ENCODE peak calls at places on chromosomes 12 and 14, in five cellular contexts. Q, J, D, H and T are unnamed samples.

GRCh38 chr12:53746592-53747491 is 4.9 kb downstream of the CISTR start:
- DNase-seq in Q (peak), D (peak), H (peak), J (peak), T (peak)

GRCh38 chr14:91038439-91038838 is 22.0 kb downstream of the RPS6KA5 start:
- DNase-seq in D (peak), Q (no peak), J (no peak), H (no peak), T (peak)

GRCh38 chr14:65827520-65827919 is 415.0 kb downstream of the FUT8 start:
- DNase-seq in J (no peak), D (no peak), H (no peak), Q (no peak), T (no peak)

GRCh38 chr12:76266797-76267196 is 81.4 kb downstream of the BBS10 start:
- DNase-seq in H (peak), D (no peak), Q (no peak), J (no peak), T (peak)

GRCh38 chr14:74975059-74975810 is 19.8 kb upstream of the PGF start:
- DNase-seq in Q (no peak), D (peak), J (peak), H (no peak), T (peak)

GRCh38 chr14:50319293-50319692 is 7.2 kb downstream of the DMAC2L start:
- DNase-seq in Q (no peak), J (no peak), D (no peak), H (no peak), T (peak)

GRCh38 chr12:121673013-121673441 is 3.6 kb upstream of the MORN3 start:
- DNase-seq in H (no peak), D (no peak), J (no peak), Q (no peak), T (no peak)

GRCh38 chr12:1605129-1606020 is 11.0 kb upstream of the FBXL14 start:
- DNase-seq in J (peak), Q (peak), D (peak), H (peak), T (peak)

GRCh38 chr12:81080431-81080983 is 2.6 kb downstream of the ACSS3 start:
- DNase-seq in D (peak), H (no peak), J (no peak), Q (no peak), T (peak)

GRCh38 chr12:25054076-25054782 is 105.3 kb upstream of the BCAT1 start:
- DNase-seq in H (no peak), J (no peak), D (no peak), Q (no peak), T (no peak)

GRCh38 chr14:97602438-97603117 is 805.4 kb downstream of the VRK1 start:
- DNase-seq in D (no peak), Q (no peak), H (no peak), J (no peak), T (no peak)

GRCh38 chr14:20798932-20799331 is 3.7 kb downstream of the RNASE1 start:
- DNase-seq in Q (no peak), D (no peak), J (no peak), H (no peak), T (no peak)

GRCh38 chr12:50242751-50243191 is 40.5 kb downstream of the LIMA1 start:
- DNase-seq in Q (no peak), H (no peak), D (no peak), J (no peak), T (peak)

GRCh38 chr12:46472893-46473633 is 100.5 kb upstream of the SLC38A2 start:
- DNase-seq in J (no peak), H (no peak), D (no peak), Q (no peak), T (peak)

GRCh38 chr14:26394114-26394855 is 203.5 kb downstream of the NOVA1 start:
- DNase-seq in H (no peak), J (no peak), D (no peak), Q (peak), T (peak)

GRCh38 chr12:69497308-69498026 is 27.3 kb downstream of the FRS2 start:
- DNase-seq in Q (no peak), D (no peak), J (no peak), H (no peak), T (peak)

GRCh38 chr12:45634273-45634917 is 95.1 kb upstream of the ARID2 start:
- DNase-seq in Q (no peak), H (no peak), D (no peak), J (no peak), T (no peak)

GRCh38 chr12:67982165-67982563 is 7.1 kb upstream of the IFNG-AS1 start:
- DNase-seq in D (no peak), J (no peak), Q (no peak), H (no peak), T (peak)

GRCh38 chr14:83347874-83348273 is 1814.2 kb upstream of the SEL1L start:
- DNase-seq in J (no peak), Q (no peak), H (no peak), D (no peak), T (no peak)

GRCh38 chr14:31340297-31341063 is 79.9 kb downstream of the HEATR5A start:
- DNase-seq in H (no peak), D (no peak), Q (no peak), J (no peak), T (no peak)

GRCh38 chr12:107775093-107775721 is 703 bp downstream of the ASCL4 start:
- DNase-seq in D (no peak), J (peak), H (no peak), Q (peak), T (no peak)

GRCh38 chr14:42642787-42643186 is 1036.1 kb downstream of the LRFN5 start:
- DNase-seq in Q (no peak), D (no peak), J (no peak), H (no peak), T (no peak)

GRCh38 chr12:76571256-76571655 is 11.7 kb upstream of the OSBPL8 start:
- DNase-seq in H (no peak), D (no peak), J (no peak), Q (no peak), T (peak)

GRCh38 chr14:92546347-92547053 is 32.9 kb downstream of the RIN3 start:
- DNase-seq in D (no peak), J (no peak), H (peak), Q (no peak), T (peak)

GRCh38 chr12:116442981-116443380 is 116.2 kb upstream of the MAP1LC3B2 start:
- DNase-seq in D (no peak), H (no peak), J (no peak), Q (no peak), T (peak)

DNA sequence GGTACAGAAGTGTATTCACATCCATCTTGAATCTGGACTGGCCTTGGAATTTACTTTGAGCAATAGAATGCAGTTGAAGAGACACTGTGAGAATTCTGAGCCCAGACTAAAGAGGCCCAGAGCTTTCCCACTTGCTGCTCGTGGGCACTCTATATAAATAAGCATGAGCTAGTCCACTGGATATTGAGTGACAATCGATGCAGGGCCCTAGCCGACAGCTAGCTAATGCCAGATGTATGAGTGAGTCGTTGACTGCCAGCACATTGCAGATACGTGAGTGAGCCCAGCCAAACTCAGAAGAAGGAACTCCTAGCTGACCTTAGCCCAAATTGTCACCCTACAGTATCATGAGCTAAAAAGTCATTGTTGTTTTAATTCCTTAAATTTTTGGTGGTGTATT is 24.9 kb downstream of the NAV3 start:
- DNase-seq in J (no peak), H (no peak), D (no peak), Q (no peak), T (peak)
- H3K4me3 ChIP-seq in J (no peak), H (no peak), D (no peak), Q (no peak), T (no peak)

GRCh38 chr12:113330505-113330904 is 4.4 kb downstream of the SLC8B1 start:
- DNase-seq in Q (no peak), H (no peak), D (no peak), J (no peak), T (no peak)

GRCh38 chr12:113334786-113335539 is at the start of gene SLC8B1:
- DNase-seq in J (peak), D (peak), Q (peak), H (peak), T (peak)

GRCh38 chr12:113333877-113334785 is 778 bp downstream of the SLC8B1 start:
- DNase-seq in Q (no peak), J (peak), D (no peak), H (no peak), T (no peak)

GRCh38 chr12:113332688-113333087 is 2.2 kb downstream of the SLC8B1 start:
- DNase-seq in J (no peak), Q (no peak), D (no peak), H (no peak), T (no peak)

DNA sequence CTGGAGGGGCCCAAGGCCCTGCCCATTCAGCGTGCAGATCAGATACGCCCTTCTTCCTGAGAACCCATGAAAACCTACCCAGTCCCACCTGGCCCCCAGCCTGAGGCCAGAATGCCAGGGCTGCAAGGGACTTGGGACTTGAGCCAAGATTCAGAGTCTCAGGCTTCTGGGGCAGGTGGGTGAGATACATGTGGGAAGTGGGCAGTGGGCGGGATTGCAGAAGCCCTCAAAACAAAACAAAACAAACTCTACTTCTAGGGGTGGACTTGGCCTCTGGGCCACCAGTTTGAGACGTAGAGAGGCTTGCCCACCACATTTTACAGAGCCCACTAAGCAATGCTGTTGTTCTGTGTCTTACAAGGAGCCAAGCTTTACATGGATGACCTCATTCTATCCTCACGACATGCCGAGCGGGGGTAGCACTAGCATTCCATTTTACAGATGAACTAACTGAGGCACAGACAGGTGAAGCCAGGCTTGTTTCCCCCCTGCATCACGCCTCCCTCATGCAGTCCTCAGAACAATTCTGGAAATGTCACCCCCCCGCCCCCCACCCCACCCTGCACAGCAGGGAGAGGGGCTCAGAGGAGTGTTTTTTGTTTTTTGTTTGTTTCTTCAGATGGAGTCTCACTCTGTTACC is 1.7 kb downstream of the SLC8B1 start:
- DNase-seq in J (no peak), Q (no peak), H (no peak), D (no peak), T (no peak)
- H3K4me3 ChIP-seq in J (no peak), Q (no peak), H (no peak), D (peak), T (no peak)

GRCh38 chr12:8913702-8914032 is 642 bp upstream of the PHC1 start:
- DNase-seq in Q (no peak), J (no peak), D (no peak), H (no peak), T (peak)
- H3K4me3 ChIP-seq in Q (peak), J (peak), D (peak), H (peak), T (peak)

GRCh38 chr14:94465042-94465441 is 11.0 kb downstream of the SERPINA9 start:
- DNase-seq in Q (no peak), D (no peak), J (no peak), H (no peak), T (no peak)
- H3K4me3 ChIP-seq in Q (no peak), D (no peak), J (no peak), H (no peak), T (no peak)

DNA sequence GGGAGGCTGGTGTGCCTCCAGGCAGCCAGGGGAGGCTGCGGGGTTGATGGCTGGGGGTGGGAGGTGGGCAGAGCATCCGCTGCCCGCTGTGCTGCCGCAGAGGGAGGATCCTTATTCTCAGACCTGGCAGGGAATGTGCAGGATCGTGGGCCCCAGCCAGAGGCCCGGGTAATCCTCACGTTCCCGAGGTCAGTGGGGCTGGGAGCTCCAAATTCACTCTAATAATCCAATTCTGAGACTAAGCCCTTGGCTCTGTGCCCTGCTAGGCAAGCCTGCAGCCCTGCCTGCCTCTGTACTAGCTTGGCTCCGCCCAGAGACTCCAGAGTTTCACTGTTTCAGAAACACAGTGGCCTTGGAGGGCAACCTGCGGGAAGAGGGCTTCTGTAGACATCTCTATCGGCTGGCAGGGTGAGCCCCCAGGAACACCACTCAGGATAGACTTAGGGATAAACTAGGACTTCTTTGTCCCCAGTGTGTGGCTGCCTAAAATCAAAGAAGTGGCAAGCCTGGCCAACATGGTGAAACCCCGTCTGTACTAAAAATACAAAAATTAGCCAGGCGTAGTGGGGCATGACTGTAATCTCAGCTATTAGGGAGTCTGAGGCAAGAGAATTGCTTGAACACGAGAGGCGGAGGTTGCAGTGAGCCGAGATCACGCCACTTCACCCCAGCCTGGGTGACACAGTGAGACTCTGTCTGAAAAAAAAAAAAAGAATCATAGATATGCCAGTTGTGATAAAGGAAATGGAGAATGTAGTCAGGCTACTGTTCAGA is 17.7 kb upstream of the MLEC start:
- DNase-seq in J (peak), H (no peak), D (no peak), Q (no peak), T (peak)
- H3K4me3 ChIP-seq in J (no peak), H (no peak), D (no peak), Q (no peak), T (no peak)

GRCh38 chr12:13028825-13029570 is 15.2 kb upstream of the FAM234B start:
- DNase-seq in J (no peak), D (no peak), Q (peak), H (no peak), T (no peak)
- H3K4me3 ChIP-seq in J (no peak), D (no peak), Q (no peak), H (no peak), T (no peak)

GRCh38 chr14:59630281-59630963 is 53.8 kb upstream of the CCDC175 start:
- DNase-seq in D (no peak), J (peak), H (no peak), Q (peak), T (peak)
- H3K4me3 ChIP-seq in D (no peak), J (peak), H (peak), Q (peak), T (no peak)

GRCh38 chr14:22836301-22837058 is at the start of gene MMP14:
- DNase-seq in J (peak), H (no peak), Q (no peak), D (peak), T (peak)
- H3K4me3 ChIP-seq in J (peak), H (peak), Q (no peak), D (peak), T (peak)